ENCODE peak calls at places on chromosomes 4 and X, in five cellular contexts. L is activated naive CD8-positive, alpha-beta T cell treated with anti-CD3 and anti-CD28 coated beads, Interleukin-2, amount 50 U/mL, for 16 hours; E is hypothalamus; Z is kidney epithelial cell; K is T-helper 2 cell. F is an unnamed sample.

GRCh38 chr4:185998791-185999190 is 70.2 kb upstream of the TLR3 start:
- DNase-seq in L (no peak), E (no peak), Z (no peak), K (no peak), F (no peak)

GRCh38 chrX:40809210-40809609 is 73.9 kb upstream of the MED14 start:
- DNase-seq in L (no peak), E (no peak), Z (no peak), K (no peak), F (no peak)

GRCh38 chr4:41154814-41155177 is 59.5 kb downstream of the APBB2 start:
- DNase-seq in L (no peak), E (no peak), Z (no peak), K (no peak), F (no peak)

GRCh38 chr4:48588230-48588943 is 98.3 kb downstream of the ZAR1 start:
- DNase-seq in L (no peak), E (no peak), Z (no peak), K (no peak), F (no peak)

GRCh38 chr4:140115140-140115539 is 38.8 kb downstream of the MAML3 start:
- DNase-seq in L (no peak), E (no peak), Z (no peak), K (no peak), F (no peak)

GRCh38 chrX:24149346-24150050 is at the start of gene ZFX:
- DNase-seq in L (peak), E (peak), Z (no peak), K (peak), F (no peak)

GRCh38 chr4:151227731-151228130 is 49.2 kb upstream of the PRSS48 start:
- DNase-seq in L (no peak), E (no peak), Z (peak), K (no peak), F (peak)

GRCh38 chr4:153113838-153114105 is 90.5 kb upstream of the TRIM2 start:
- DNase-seq in L (no peak), E (no peak), Z (no peak), K (no peak), F (no peak)

GRCh38 chr4:14375816-14376215 is 626.5 kb upstream of the CPEB2 start:
- DNase-seq in L (no peak), E (no peak), Z (no peak), K (no peak), F (no peak)

GRCh38 chr4:53365121-53365485 is 758 bp downstream of the SCFD2 start:
- DNase-seq in L (no peak), E (no peak), Z (no peak), K (no peak), F (no peak)

GRCh38 chrX:85243761-85244410 is at the start of the genes SATL1 and ZNF711:
- DNase-seq in L (no peak), E (peak), Z (no peak), K (no peak), F (no peak)

GRCh38 chrX:31590581-31591113 is 518.8 kb upstream of the FTHL17 start:
- DNase-seq in L (no peak), E (no peak), Z (no peak), K (no peak), F (no peak)

GRCh38 chr4:182842104-182842600 is 75.0 kb downstream of the DCTD start:
- DNase-seq in L (no peak), E (no peak), Z (no peak), K (no peak), F (no peak)

GRCh38 chr4:186881521-186882220 is 158.0 kb upstream of the FAT1 start:
- DNase-seq in L (no peak), E (no peak), Z (peak), K (no peak), F (peak)

GRCh38 chr4:152316969-152317368 is 218.9 kb downstream of the FBXW7 start:
- DNase-seq in L (no peak), E (no peak), Z (no peak), K (no peak), F (no peak)

GRCh38 chr4:87967193-87967592 is 8.3 kb upstream of the SPP1 start:
- DNase-seq in L (no peak), E (no peak), Z (no peak), K (no peak), F (no peak)

GRCh38 chr4:24910504-24910903 is 2.3 kb downstream of the CCDC149 start:
- DNase-seq in L (no peak), E (no peak), Z (no peak), K (no peak), F (no peak)

GRCh38 chr4:15231265-15232091 is 196.4 kb upstream of the C1QTNF7 start:
- DNase-seq in L (peak), E (peak), Z (no peak), K (peak), F (no peak)

GRCh38 chr4:83207497-83208105 is 77.0 kb downstream of the COQ2 start:
- DNase-seq in L (no peak), E (no peak), Z (peak), K (no peak), F (no peak)

GRCh38 chrX:97039363-97040029 is 155.8 kb downstream of the RPA4 start:
- DNase-seq in L (no peak), E (no peak), Z (no peak), K (no peak), F (no peak)

GRCh38 chr4:180852743-180853142 is 1390.5 kb upstream of the TENM3 start:
- DNase-seq in L (no peak), E (no peak), Z (no peak), K (no peak), F (no peak)

GRCh38 chrX:53684415-53685192 is 1.9 kb downstream of the HUWE1 start:
- DNase-seq in L (no peak), E (no peak), Z (no peak), K (peak), F (no peak)